ENCODE peak calls at places on chromosomes 12 and 14, in ten cellular contexts. One of them, this sample, is unnamed.
A peak's percentile ranks its signal among the peaks of the same experiment; 100 is the strongest.

GRCh38 chr12:110846615-110847566 is at the start of gene CCDC63:
- DNase-seq in lower lobe of right lung: peak; percentile 63
- DNase-seq in CD8-positive, alpha-beta T cell: peak; percentile 11
- DNase-seq in endothelial cell: peak; percentile 76
- DNase-seq in heart right ventricle: peak; percentile 71
- DNase-seq in lung: peak; percentile 39
- DNase-seq in WTC11: peak; percentile 77
- DNase-seq in tibial artery: peak; percentile 56
- DNase-seq in mucosa of descending colon: peak; percentile 71
- DNase-seq in GM13977: peak; percentile 60
- DNase-seq in this sample: peak; percentile 63

GRCh38 chr12:104709692-104710435 is 248.2 kb downstream of the SLC41A2 start:
- DNase-seq in CD8-positive, alpha-beta T cell: no peak
- DNase-seq in heart right ventricle: no peak
- DNase-seq in endothelial cell: no peak
- DNase-seq in lower lobe of right lung: no peak
- DNase-seq in GM13977: no peak
- DNase-seq in mucosa of descending colon: no peak
- DNase-seq in lung: no peak
- DNase-seq in tibial artery: no peak
- DNase-seq in WTC11: no peak
- DNase-seq in this sample: no peak

GRCh38 chr12:24069532-24070395 is 120.3 kb upstream of the SOX5 start:
- DNase-seq in mucosa of descending colon: peak; percentile 26
- DNase-seq in CD8-positive, alpha-beta T cell: no peak
- DNase-seq in tibial artery: no peak
- DNase-seq in lung: no peak
- DNase-seq in heart right ventricle: no peak
- DNase-seq in GM13977: no peak
- DNase-seq in WTC11: peak; percentile 10
- DNase-seq in endothelial cell: no peak
- DNase-seq in lower lobe of right lung: no peak
- DNase-seq in this sample: no peak

GRCh38 chr12:31008961-31009840 is 64.5 kb upstream of the DDX11 start:
- DNase-seq in endothelial cell: no peak
- DNase-seq in lung: no peak
- DNase-seq in tibial artery: no peak
- DNase-seq in mucosa of descending colon: no peak
- DNase-seq in lower lobe of right lung: peak; percentile 20
- DNase-seq in heart right ventricle: no peak
- DNase-seq in GM13977: no peak
- DNase-seq in WTC11: peak; percentile 7
- DNase-seq in CD8-positive, alpha-beta T cell: no peak
- DNase-seq in this sample: no peak

GRCh38 chr12:102616692-102617091 is 136.3 kb upstream of the IGF1 start:
- DNase-seq in heart right ventricle: no peak
- DNase-seq in CD8-positive, alpha-beta T cell: no peak
- DNase-seq in tibial artery: no peak
- DNase-seq in lung: no peak
- DNase-seq in endothelial cell: no peak
- DNase-seq in mucosa of descending colon: no peak
- DNase-seq in WTC11: no peak
- DNase-seq in GM13977: no peak
- DNase-seq in lower lobe of right lung: no peak
- DNase-seq in this sample: no peak

GRCh38 chr12:93174048-93174447 is 203.7 kb upstream of the NUDT4 start:
- DNase-seq in GM13977: no peak
- DNase-seq in CD8-positive, alpha-beta T cell: no peak
- DNase-seq in lung: no peak
- DNase-seq in tibial artery: no peak
- DNase-seq in heart right ventricle: no peak
- DNase-seq in lower lobe of right lung: no peak
- DNase-seq in WTC11: no peak
- DNase-seq in endothelial cell: no peak
- DNase-seq in mucosa of descending colon: no peak
- DNase-seq in this sample: no peak

GRCh38 chr12:52005903-52006703 is 643 bp upstream of the TAMALIN start:
- DNase-seq in tibial artery: peak; percentile 70
- DNase-seq in lung: peak; percentile 65
- DNase-seq in CD8-positive, alpha-beta T cell: no peak
- DNase-seq in WTC11: peak; percentile 41
- DNase-seq in mucosa of descending colon: peak; percentile 61
- DNase-seq in endothelial cell: no peak
- DNase-seq in heart right ventricle: peak; percentile 49
- DNase-seq in GM13977: peak; percentile 86
- DNase-seq in lower lobe of right lung: peak; percentile 89
- DNase-seq in this sample: peak; percentile 80

GRCh38 chr12:42967850-42968249 is 378.3 kb upstream of the PRICKLE1 start:
- DNase-seq in WTC11: no peak
- DNase-seq in tibial artery: no peak
- DNase-seq in GM13977: no peak
- DNase-seq in mucosa of descending colon: no peak
- DNase-seq in CD8-positive, alpha-beta T cell: no peak
- DNase-seq in lower lobe of right lung: no peak
- DNase-seq in endothelial cell: no peak
- DNase-seq in heart right ventricle: no peak
- DNase-seq in lung: no peak
- DNase-seq in this sample: no peak

GRCh38 chr14:105267820-105268548 is 19.7 kb downstream of the BTBD6 start:
- DNase-seq in CD8-positive, alpha-beta T cell: no peak
- DNase-seq in GM13977: no peak
- DNase-seq in endothelial cell: no peak
- DNase-seq in heart right ventricle: no peak
- DNase-seq in lower lobe of right lung: no peak
- DNase-seq in mucosa of descending colon: peak; percentile 51
- DNase-seq in tibial artery: no peak
- DNase-seq in WTC11: no peak
- DNase-seq in lung: no peak
- DNase-seq in this sample: no peak

DNA sequence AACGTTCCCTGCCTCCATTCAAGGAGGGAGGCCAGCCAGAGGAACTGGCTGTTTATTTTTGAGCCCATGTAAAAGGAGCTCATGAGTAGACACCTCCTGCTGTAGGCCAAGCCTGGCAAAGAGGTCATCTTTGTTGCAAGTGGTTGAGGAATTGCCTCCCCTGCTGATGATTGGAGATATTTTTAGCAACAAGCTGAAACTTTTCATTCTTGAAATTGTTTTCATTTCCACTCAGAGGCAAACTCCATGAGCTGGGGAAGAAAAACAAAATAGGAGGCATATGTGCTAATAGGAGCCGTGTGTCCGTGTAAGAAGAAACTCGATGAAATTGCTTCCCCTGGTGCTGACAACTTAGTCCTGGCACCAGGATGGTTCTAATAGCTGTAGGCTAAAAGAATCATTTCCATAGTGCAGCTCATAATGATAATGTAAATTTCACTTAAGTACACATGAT is 440.1 kb upstream of the FAR2 start:
- DNase-seq in tibial artery: peak; percentile 43
- DNase-seq in CD8-positive, alpha-beta T cell: no peak
- DNase-seq in heart right ventricle: no peak
- DNase-seq in endothelial cell: no peak
- DNase-seq in WTC11: no peak
- DNase-seq in GM13977: no peak
- DNase-seq in mucosa of descending colon: no peak
- DNase-seq in lung: no peak
- DNase-seq in lower lobe of right lung: no peak
- DNase-seq in this sample: no peak
- TF ChIP-seq CTCF in tibial artery: no peak
- TF ChIP-seq CTCF in CD8-positive, alpha-beta T cell: no peak
- TF ChIP-seq CTCF in heart right ventricle: no peak
- TF ChIP-seq CTCF in endothelial cell: no peak
- TF ChIP-seq CTCF in WTC11: no peak
- TF ChIP-seq CTCF in GM13977: no peak
- TF ChIP-seq CTCF in mucosa of descending colon: no peak
- TF ChIP-seq CTCF in lung: no peak
- TF ChIP-seq CTCF in lower lobe of right lung: no peak
- TF ChIP-seq CTCF in this sample: no peak

DNA sequence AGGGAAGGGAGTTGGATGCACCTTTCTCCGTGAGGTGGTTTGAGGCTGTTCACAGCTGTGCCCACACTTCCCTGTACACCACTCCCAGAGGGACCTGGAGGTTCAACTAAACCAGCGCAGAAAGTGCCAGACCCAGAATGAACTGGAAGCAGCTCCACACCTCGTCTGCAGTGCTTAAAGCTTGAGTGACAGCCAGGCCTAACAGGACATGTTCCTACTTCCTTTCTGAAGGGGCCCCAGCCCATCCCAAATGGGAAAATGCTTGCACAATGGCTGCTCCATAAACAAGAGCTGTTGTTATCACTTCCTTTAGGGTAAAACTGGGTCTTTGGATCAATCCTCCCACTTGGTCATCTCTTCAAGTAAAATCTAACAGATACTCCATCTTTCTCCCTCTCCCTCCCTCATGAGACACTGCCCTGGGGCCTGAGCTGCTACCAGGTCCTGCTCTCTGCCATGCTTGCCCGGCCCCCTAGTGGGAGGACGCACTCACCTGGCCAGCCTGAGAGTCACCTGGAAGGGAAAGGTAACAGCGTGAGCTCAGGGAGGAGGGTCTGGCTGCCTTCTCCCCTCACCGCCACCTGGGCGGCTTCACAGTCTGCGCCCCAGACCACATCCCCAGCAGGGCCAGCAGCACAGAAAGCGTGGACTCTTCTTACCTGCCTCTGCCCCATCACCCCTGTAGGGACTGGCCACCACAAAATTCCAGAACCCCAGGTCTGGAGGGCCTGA is 33.5 kb downstream of the ISCA2 start:
- DNase-seq in lung: no peak
- DNase-seq in tibial artery: no peak
- DNase-seq in GM13977: no peak
- DNase-seq in mucosa of descending colon: no peak
- DNase-seq in CD8-positive, alpha-beta T cell: no peak
- DNase-seq in WTC11: peak; percentile 51
- DNase-seq in lower lobe of right lung: no peak
- DNase-seq in heart right ventricle: no peak
- DNase-seq in endothelial cell: no peak
- DNase-seq in this sample: no peak
- TF ChIP-seq CTCF in lung: no peak
- TF ChIP-seq CTCF in tibial artery: no peak
- TF ChIP-seq CTCF in GM13977: no peak
- TF ChIP-seq CTCF in mucosa of descending colon: no peak
- TF ChIP-seq CTCF in CD8-positive, alpha-beta T cell: no peak
- TF ChIP-seq CTCF in WTC11: no peak
- TF ChIP-seq CTCF in lower lobe of right lung: no peak
- TF ChIP-seq CTCF in heart right ventricle: no peak
- TF ChIP-seq CTCF in endothelial cell: no peak
- TF ChIP-seq CTCF in this sample: no peak

GRCh38 chr12:124446364-124446763 is 121.0 kb downstream of the NCOR2 start:
- DNase-seq in CD8-positive, alpha-beta T cell: no peak
- DNase-seq in heart right ventricle: peak; percentile 1
- DNase-seq in lower lobe of right lung: peak; percentile 22
- DNase-seq in GM13977: no peak
- DNase-seq in WTC11: no peak
- DNase-seq in tibial artery: no peak
- DNase-seq in mucosa of descending colon: no peak
- DNase-seq in endothelial cell: no peak
- DNase-seq in lung: no peak
- DNase-seq in this sample: no peak

GRCh38 chr12:124443929-124444712 is 123.3 kb downstream of the NCOR2 start:
- DNase-seq in WTC11: no peak
- DNase-seq in mucosa of descending colon: no peak
- DNase-seq in CD8-positive, alpha-beta T cell: no peak
- DNase-seq in heart right ventricle: peak; percentile 1
- DNase-seq in endothelial cell: no peak
- DNase-seq in tibial artery: no peak
- DNase-seq in lower lobe of right lung: peak; percentile 14
- DNase-seq in lung: no peak
- DNase-seq in GM13977: no peak
- DNase-seq in this sample: no peak

GRCh38 chr12:124445826-124446225 is 121.6 kb downstream of the NCOR2 start:
- DNase-seq in tibial artery: no peak
- DNase-seq in lung: no peak
- DNase-seq in heart right ventricle: peak; percentile 8
- DNase-seq in CD8-positive, alpha-beta T cell: no peak
- DNase-seq in GM13977: no peak
- DNase-seq in mucosa of descending colon: no peak
- DNase-seq in WTC11: no peak
- DNase-seq in lower lobe of right lung: peak; percentile 38
- DNase-seq in endothelial cell: no peak
- DNase-seq in this sample: no peak

GRCh38 chr12:124442772-124443445 is 124.5 kb downstream of the NCOR2 start:
- DNase-seq in tibial artery: no peak
- DNase-seq in endothelial cell: no peak
- DNase-seq in WTC11: no peak
- DNase-seq in mucosa of descending colon: no peak
- DNase-seq in heart right ventricle: peak; percentile 33
- DNase-seq in lung: no peak
- DNase-seq in GM13977: no peak
- DNase-seq in lower lobe of right lung: no peak
- DNase-seq in CD8-positive, alpha-beta T cell: no peak
- DNase-seq in this sample: no peak

GRCh38 chr12:124445121-124445718 is 122.2 kb downstream of the NCOR2 start:
- DNase-seq in heart right ventricle: peak; percentile 8
- DNase-seq in endothelial cell: no peak
- DNase-seq in tibial artery: no peak
- DNase-seq in lower lobe of right lung: peak; percentile 24
- DNase-seq in lung: no peak
- DNase-seq in WTC11: no peak
- DNase-seq in GM13977: no peak
- DNase-seq in mucosa of descending colon: no peak
- DNase-seq in CD8-positive, alpha-beta T cell: no peak
- DNase-seq in this sample: no peak
- TF ChIP-seq CTCF in heart right ventricle: no peak
- TF ChIP-seq CTCF in endothelial cell: no peak
- TF ChIP-seq CTCF in tibial artery: no peak
- TF ChIP-seq CTCF in lower lobe of right lung: no peak
- TF ChIP-seq CTCF in lung: no peak
- TF ChIP-seq CTCF in WTC11: no peak
- TF ChIP-seq CTCF in GM13977: no peak
- TF ChIP-seq CTCF in mucosa of descending colon: no peak
- TF ChIP-seq CTCF in CD8-positive, alpha-beta T cell: no peak
- TF ChIP-seq CTCF in this sample: no peak

DNA sequence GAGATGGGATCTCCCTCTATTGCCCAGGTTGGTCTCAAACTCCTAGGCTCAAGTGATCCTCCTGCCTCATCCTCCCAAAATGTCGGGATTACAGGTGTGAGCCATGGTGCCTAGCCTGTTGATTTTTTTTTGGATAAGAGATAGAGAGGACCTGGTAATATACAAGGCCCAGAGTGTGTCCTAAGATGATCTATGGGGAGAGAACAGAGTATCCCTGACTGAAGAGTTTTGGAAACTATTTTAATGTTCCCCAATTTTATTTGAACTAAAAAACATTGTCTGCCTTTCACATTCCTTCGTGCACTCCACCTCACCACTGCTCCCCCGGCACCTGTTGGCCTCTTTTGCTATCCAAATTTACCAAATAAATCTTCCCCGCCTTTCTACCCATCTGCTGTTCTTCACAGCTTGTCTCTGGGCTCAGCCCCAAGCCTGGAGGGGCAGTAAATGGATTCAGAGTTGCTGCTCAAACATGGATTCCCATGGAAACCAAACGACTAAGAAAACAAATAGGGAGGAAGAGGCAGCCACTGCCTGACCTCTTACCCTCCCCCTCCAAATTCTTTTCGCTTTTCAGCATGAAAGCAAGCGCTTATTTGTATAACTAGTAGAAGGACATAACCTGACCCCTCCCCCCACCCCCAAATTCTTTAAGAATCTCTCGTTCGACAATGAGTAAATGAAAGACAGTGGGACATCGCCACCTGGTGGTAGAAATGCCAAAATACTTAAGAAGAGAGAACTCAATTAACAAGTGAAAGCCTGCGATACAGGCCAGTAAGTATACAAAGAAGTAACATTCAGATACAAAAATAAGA is 22.6 kb downstream of the OR10G3 start:
- DNase-seq in CD8-positive, alpha-beta T cell: peak; percentile 62
- DNase-seq in endothelial cell: peak; percentile 73
- DNase-seq in tibial artery: peak; percentile 77
- DNase-seq in lower lobe of right lung: peak; percentile 72
- DNase-seq in mucosa of descending colon: peak; percentile 39
- DNase-seq in GM13977: peak; percentile 69
- DNase-seq in WTC11: peak; percentile 86
- DNase-seq in lung: peak; percentile 86
- DNase-seq in heart right ventricle: peak; percentile 25
- DNase-seq in this sample: peak; percentile 64
- TF ChIP-seq CTCF in CD8-positive, alpha-beta T cell: peak; percentile 73
- TF ChIP-seq CTCF in endothelial cell: peak; percentile 97
- TF ChIP-seq CTCF in tibial artery: peak; percentile 77
- TF ChIP-seq CTCF in lower lobe of right lung: peak; percentile 68
- TF ChIP-seq CTCF in mucosa of descending colon: peak; percentile 38
- TF ChIP-seq CTCF in GM13977: peak; percentile 61
- TF ChIP-seq CTCF in WTC11: peak; percentile 74
- TF ChIP-seq CTCF in lung: peak; percentile 63
- TF ChIP-seq CTCF in heart right ventricle: peak; percentile 69
- TF ChIP-seq CTCF in this sample: peak; percentile 58